ENCODE peak calls at places on chromosome 4, in six cellular contexts. S is choroid plexus epithelial cell, M is neural progenitor cell, E is right lobe of liver, O is ascending aorta, I is dorsolateral prefrontal cortex. R is an unnamed sample.

GRCh38 chr4:78168029-78168428 is 110.9 kb downstream of the FRAS1 start:
- DNase-seq in S (no peak), E (no peak), I (no peak), M (peak), O (no peak), R (no peak)

GRCh38 chr4:3851881-3852280 is 85.7 kb downstream of the ADRA2C start:
- DNase-seq in S (no peak), I (no peak), O (no peak), E (no peak), M (no peak), R (no peak)

GRCh38 chr4:38782452-38783108 is at the start of gene TLR10:
- DNase-seq in O (no peak), I (peak), M (peak), S (peak), E (no peak), R (no peak)

GRCh38 chr4:121717680-121718237 is 21.0 kb upstream of the ANXA5 start:
- DNase-seq in E (no peak), I (no peak), O (no peak), S (peak), M (no peak), R (no peak)

GRCh38 chr4:104494822-104495559 is at the start of gene CXXC4:
- DNase-seq in I (peak), M (peak), E (peak), O (peak), S (peak), R (peak)

GRCh38 chr4:128841402-128841801 is 31.9 kb downstream of the JADE1 start:
- DNase-seq in S (no peak), O (no peak), I (no peak), M (no peak), E (no peak), R (no peak)

GRCh38 chr4:168993724-168994510 is 16.1 kb downstream of the CBR4 start:
- DNase-seq in O (no peak), M (no peak), E (no peak), I (no peak), S (peak), R (no peak)

GRCh38 chr4:84901173-84901572 is 65.3 kb downstream of the WDFY3 start:
- DNase-seq in O (no peak), S (no peak), M (no peak), I (no peak), E (no peak), R (no peak)

GRCh38 chr4:157196050-157196449 is 24.5 kb upstream of the GRIA2 start:
- DNase-seq in O (no peak), I (no peak), S (no peak), E (no peak), M (no peak), R (no peak)

GRCh38 chr4:22988526-22988925 is 295.8 kb downstream of the GBA3 start:
- DNase-seq in I (peak), O (no peak), S (no peak), M (no peak), E (no peak), R (no peak)

GRCh38 chr4:40736910-40737309 is 12.8 kb upstream of the NSUN7 start:
- DNase-seq in E (no peak), M (peak), O (no peak), S (peak), I (no peak), R (no peak)

GRCh38 chr4:153143527-153144348 is 60.5 kb upstream of the TRIM2 start:
- DNase-seq in E (no peak), S (peak), I (no peak), M (no peak), O (no peak), R (no peak)

GRCh38 chr4:173529505-173530325 is at the start of gene HAND2:
- DNase-seq in S (no peak), O (peak), M (peak), I (no peak), E (no peak), R (peak)

DNA sequence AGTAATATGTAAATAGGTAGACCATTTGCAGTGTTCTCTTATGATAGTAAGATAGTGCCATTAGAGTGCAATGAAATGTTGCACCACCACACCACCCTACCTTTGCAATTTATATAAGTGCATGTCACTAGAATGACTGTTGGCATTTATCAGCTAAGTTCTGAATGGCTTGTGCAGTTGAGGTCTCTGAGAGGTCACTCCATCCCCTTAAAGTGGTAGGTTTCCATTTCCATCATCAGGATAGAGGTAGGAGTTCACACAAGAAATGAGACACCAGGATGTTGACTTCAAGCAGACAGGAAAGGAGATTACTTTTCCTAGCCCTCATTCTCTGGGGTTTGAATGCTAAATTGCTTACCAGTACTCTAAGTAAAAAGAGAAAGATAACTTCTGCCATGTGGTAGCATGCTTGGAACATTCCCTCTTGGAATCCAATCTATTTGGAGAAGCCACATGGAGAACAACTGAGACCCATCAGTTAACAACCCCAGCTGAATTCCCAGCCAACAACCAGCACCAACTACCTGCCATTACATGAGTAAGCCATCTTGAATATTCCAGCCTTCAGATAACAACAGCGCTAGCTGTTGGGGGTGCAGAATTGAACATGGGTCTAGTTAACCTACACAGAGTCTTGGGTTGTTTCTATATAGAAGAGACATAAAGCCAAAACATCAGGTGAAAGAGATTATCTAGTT is 6.7 kb upstream of the LRBA start:
- DNase-seq in I (no peak), M (no peak), O (no peak), S (no peak), E (no peak), R (no peak)
- TF ChIP-seq CTCF in I (no peak), M (no peak), O (no peak), S (no peak), E (no peak), R (no peak)

GRCh38 chr4:184818216-184818564 is 7.6 kb downstream of the ACSL1 start:
- DNase-seq in S (no peak), O (no peak), E (no peak), I (no peak), M (no peak), R (no peak)

GRCh38 chr4:184817494-184818215 is 8.1 kb downstream of the ACSL1 start:
- DNase-seq in I (no peak), S (no peak), M (no peak), O (no peak), E (no peak), R (no peak)

GRCh38 chr4:184822356-184822755 is 3.4 kb downstream of the ACSL1 start:
- DNase-seq in S (no peak), O (no peak), M (no peak), E (no peak), I (no peak), R (no peak)

GRCh38 chr4:184821242-184821641 is 4.5 kb downstream of the ACSL1 start:
- DNase-seq in O (no peak), I (no peak), M (no peak), E (no peak), S (no peak), R (no peak)

DNA sequence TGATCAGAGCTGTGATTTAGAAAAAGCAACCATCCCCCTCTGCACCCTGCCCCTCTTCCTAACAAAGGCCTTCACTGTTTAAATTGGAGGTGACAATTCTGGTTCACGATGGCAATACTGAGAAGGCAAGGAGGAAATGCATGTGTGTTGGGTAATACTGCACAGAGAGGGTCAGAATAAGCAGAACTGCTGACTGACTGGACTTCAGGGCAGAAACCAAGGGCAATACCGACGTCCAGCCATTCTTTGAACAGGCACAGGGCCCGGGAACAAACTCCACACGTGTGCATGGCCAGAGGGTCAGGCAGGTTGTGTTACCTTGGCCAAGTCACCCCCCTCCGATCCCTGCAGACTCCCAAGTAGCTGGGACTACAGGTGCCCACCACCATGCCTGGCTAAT is 6.0 kb downstream of the ACSL1 start:
- DNase-seq in I (no peak), O (no peak), S (no peak), M (no peak), E (peak), R (no peak)
- H3K4me3 ChIP-seq in I (no peak), O (no peak), S (no peak), M (no peak), E (no peak), R (no peak)

GRCh38 chr4:32462944-32463343 is 1742.8 kb downstream of the PCDH7 start:
- DNase-seq in O (no peak), E (no peak), M (peak), I (no peak), S (peak), R (no peak)
- TF ChIP-seq CTCF in O (no peak), E (peak), M (peak), I (peak), S (peak), R (peak)

GRCh38 chr4:148431401-148431800 is 10.8 kb downstream of the NR3C2 start:
- DNase-seq in I (no peak), S (no peak), E (no peak), O (no peak), M (no peak), R (no peak)
- H3K4me3 ChIP-seq in I (no peak), S (no peak), E (no peak), O (no peak), M (no peak), R (no peak)

DNA sequence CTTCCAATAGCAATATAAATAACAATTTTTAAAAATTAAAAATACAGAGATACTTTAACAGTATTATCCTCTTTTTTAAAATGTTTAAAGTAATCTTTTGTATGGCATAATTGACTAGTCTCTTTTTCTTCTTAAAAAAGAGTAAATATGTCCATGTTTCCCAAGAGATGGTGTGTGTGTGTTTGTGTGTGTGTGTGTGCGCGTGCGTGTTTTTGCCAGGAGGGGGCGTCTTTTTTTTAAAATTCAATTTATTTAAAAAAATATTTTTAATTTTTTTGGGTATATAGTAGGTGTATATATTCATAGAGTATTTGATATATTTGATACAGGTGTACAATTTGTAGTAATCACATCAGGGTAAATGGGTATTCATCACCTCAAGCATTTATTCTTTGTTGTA is 1073.7 kb downstream of the PCDH7 start:
- DNase-seq in O (no peak), E (no peak), I (no peak), S (peak), M (no peak), R (no peak)
- TF ChIP-seq CTCF in O (no peak), E (no peak), I (no peak), S (peak), M (peak), R (no peak)

DNA sequence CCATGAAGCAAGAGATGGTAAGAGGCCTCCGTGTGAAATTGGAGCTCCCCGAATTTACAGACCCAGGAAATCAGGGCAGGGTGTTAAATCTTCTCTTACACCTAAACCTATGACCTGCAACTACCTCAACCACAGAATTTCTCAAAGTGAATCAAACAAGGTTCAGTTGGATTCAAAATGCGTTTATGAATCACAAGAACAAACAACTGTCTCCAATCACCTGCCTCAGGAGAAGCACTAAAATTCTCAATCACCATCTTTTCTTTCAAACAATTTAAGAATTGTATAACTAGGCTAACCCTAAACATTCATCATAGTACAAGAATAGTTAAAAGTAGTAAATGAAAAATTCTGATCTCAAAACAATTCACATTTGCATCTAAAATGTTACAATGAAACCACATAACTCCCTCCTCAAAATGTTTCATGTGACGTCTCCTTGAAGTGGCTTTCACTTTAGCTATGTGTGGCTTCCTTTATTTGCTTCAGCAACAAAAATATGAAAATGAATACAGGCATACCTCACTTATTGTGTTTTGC is 19.2 kb downstream of the PPP3CA start:
- DNase-seq in S (peak), I (no peak), M (no peak), O (no peak), E (no peak), R (no peak)
- H3K4me3 ChIP-seq in S (no peak), I (no peak), M (no peak), O (no peak), E (no peak), R (no peak)